ENCODE peak calls at places on chromosomes 3 and 15, in four cellular contexts. L, E, Z and U are unnamed samples. For H3K4me1, the result is how much of the 10 kb centered on the place peaks cover.

GRCh38 chr3:156291269-156292123 is 171.1 kb downstream of the KCNAB1 start:
- DNase-seq in Z (no peak), L (peak), E (peak), U (no peak)

GRCh38 chr3:170690133-170690981 is 104.5 kb upstream of the SLC7A14 start:
- DNase-seq in Z (peak), L (peak), E (peak), U (peak)

GRCh38 chr3:73449774-73450173 is 175.0 kb downstream of the PDZRN3 start:
- DNase-seq in E (no peak), L (no peak), Z (no peak), U (no peak)

GRCh38 chr3:32177702-32178198 is 60.7 kb upstream of the CMTM8 start:
- DNase-seq in Z (no peak), E (peak), L (peak), U (peak)

GRCh38 chr3:31695280-31696008 is 162.7 kb downstream of the STT3B start:
- DNase-seq in E (peak), Z (no peak), L (peak), U (peak)

GRCh38 chr3:115401298-115401697 is 222.0 kb upstream of the GAP43 start:
- DNase-seq in E (peak), L (no peak), Z (no peak), U (no peak)

GRCh38 chr3:117510396-117510795 is 800.8 kb downstream of the TUSC7 start:
- DNase-seq in E (peak), L (peak), Z (no peak), U (no peak)

GRCh38 chr3:58260733-58261132 is 23.1 kb downstream of the ABHD6 start:
- DNase-seq in L (no peak), Z (no peak), E (peak), U (no peak)

GRCh38 chr15:52284164-52284563 is 11.4 kb downstream of the MYO5C start:
- DNase-seq in L (no peak), E (peak), Z (no peak), U (no peak)

GRCh38 chr3:149390772-149391212 is 13.3 kb upstream of the TM4SF1 start:
- DNase-seq in L (no peak), E (peak), Z (no peak), U (no peak)

GRCh38 chr3:4741106-4741403 is 238.2 kb upstream of the BHLHE40 start:
- DNase-seq in L (no peak), Z (no peak), E (no peak), U (no peak)

GRCh38 chr3:14139771-14140170 is 14.9 kb downstream of the TMEM43 start:
- DNase-seq in E (peak), L (no peak), Z (no peak), U (no peak)

GRCh38 chr3:177703788-177704187 is 506.5 kb upstream of the TBL1XR1 start:
- DNase-seq in Z (no peak), L (no peak), E (peak), U (no peak)

GRCh38 chr3:130707914-130708601 is 38.6 kb downstream of the PIK3R4 start:
- DNase-seq in L (no peak), Z (no peak), E (no peak), U (no peak)

GRCh38 chr3:188348445-188349244 is 194.7 kb downstream of the LPP start:
- DNase-seq in E (peak), Z (peak), L (peak), U (peak)

GRCh38 chr3:150736316-150736719 is 26.7 kb downstream of the SIAH2 start:
- DNase-seq in E (no peak), L (no peak), Z (no peak), U (no peak)

GRCh38 chr3:115085197-115085865 is 61.8 kb downstream of the ZBTB20 start:
- DNase-seq in L (peak), E (peak), Z (no peak), U (no peak)

GRCh38 chr3:116667324-116667723 is 42.3 kb upstream of the TUSC7 start:
- DNase-seq in L (peak), E (no peak), Z (no peak), U (no peak)

GRCh38 chr3:14640157-14640562 is 11.4 kb upstream of the CCDC174 start:
- DNase-seq in Z (no peak), L (no peak), E (peak), U (no peak)

GRCh38 chr15:63915888-63916731 is 82.4 kb upstream of the HERC1 start:
- DNase-seq in Z (no peak), L (peak), E (peak), U (no peak)

GRCh38 chr15:77013786-77014136 is 18.8 kb downstream of the PSTPIP1 start:
- DNase-seq in L (no peak), Z (no peak), E (no peak), U (peak)

GRCh38 chr3:57109437-57110199 is 49.2 kb downstream of the SPATA12 start:
- DNase-seq in E (no peak), L (no peak), Z (no peak), U (no peak)

GRCh38 chr15:33068531-33068990 is 126.0 kb downstream of the FMN1 start:
- DNase-seq in Z (no peak), L (no peak), E (peak), U (peak)

GRCh38 chr3:171654809-171655208 is 155.5 kb downstream of the PLD1 start:
- DNase-seq in E (peak), L (no peak), Z (peak), U (no peak)

GRCh38 chr15:62719316-62719715 is 323.2 kb upstream of the TPM1 start:
- DNase-seq in Z (no peak), L (no peak), E (peak), U (no peak)

DNA sequence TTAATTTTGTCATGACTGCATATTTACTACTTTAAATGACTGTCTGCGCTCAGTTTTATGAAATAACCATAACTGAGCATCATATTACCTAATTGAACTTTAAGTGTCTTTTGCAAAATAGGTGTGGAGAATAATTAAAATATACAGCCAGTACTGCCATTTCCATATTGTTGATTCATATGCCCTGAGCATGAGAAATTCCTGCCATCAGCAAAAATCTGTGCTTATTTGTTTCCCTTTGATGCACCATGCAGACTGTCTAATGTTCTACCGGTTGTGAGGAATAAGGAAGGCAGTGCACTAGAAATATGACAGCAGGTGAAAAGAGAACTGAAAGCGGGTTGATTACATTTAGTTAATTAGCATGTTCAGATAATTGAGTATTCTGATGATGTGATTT is 229.3 kb upstream of the AZI2 start:
- DNase-seq in Z (no peak), E (no peak), L (no peak), U (no peak)
- H3K27ac ChIP-seq in Z (no peak), E (no peak), L (no peak), U (no peak)

DNA sequence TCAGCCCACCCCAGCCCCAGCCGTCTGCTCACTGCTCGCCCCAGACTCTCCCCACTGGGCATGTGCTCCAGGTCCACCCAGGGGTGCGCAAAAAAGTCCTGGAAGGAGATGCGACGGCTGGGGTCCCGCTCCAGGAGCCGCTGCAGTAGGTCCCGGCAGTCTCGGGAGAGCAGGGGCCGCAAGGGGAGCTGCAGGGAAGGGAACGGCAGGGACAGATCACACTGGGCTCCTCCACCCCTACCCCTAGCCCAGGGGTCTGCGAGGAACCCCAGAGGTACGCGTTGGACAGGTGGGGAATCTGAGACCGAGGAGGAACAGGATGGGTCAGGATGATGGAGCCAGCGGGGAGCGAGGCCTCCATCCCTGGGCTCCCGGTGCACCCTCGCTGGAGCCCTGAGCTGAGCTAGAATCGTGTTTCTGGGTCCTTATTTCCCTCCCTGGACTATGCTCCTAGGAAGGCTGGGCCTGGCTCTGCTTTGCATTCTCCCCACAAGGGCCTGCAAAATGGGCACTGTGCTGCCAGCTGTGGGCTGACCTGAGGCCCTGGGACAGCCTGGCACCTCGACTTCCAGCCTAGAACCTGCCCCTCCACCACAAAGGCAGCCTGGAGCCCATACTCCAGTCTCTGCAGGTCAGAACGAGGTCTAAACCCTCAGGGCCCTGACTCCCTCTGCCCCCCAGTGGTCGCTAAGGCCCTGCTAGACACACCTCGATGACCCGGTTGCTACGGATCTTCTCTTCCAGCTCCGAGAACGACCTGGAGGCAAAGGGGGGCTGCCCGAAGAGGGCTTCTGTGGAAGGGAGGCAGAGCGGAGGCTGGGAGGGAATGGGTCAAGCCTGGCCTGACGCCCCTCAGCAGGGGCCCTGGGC is 3.2 kb downstream of the ULK3 start:
- DNase-seq in E (no peak), L (no peak), Z (no peak), U (no peak)
- H3K4me1 ChIP-seq in E (under half), L (under half), Z (under half), U (under half)

DNA sequence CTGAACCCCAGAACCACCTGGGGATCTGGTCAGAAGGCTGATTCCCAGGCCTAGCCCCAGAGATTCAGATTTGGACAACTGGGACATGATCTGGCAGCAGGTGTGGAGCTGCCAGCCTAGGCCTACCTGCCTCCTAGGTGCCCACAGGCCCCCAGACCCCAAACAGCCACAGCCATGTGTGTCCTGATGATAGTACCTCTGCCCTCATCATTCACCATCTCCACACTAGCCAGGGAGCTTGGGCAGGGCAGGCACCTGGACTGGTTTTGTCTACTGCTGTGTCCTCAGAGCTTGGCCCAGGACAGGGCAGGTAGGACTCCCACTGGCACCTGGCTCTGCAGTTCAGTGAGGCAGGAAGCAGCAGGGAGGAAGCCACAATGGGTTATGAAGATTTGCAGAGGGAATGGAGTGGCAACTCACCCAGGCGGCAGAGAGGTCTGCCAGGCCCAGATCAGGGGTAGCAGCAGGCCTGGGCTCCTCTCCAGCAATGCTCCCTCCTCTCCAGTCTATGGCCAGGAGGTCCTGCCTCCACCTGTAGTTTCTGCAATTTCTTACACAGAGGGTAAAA is 34.8 kb downstream of the HMCES start:
- DNase-seq in E (no peak), L (no peak), Z (no peak), U (peak)
- H3K4me3 ChIP-seq in E (no peak), L (no peak), Z (no peak), U (no peak)

DNA sequence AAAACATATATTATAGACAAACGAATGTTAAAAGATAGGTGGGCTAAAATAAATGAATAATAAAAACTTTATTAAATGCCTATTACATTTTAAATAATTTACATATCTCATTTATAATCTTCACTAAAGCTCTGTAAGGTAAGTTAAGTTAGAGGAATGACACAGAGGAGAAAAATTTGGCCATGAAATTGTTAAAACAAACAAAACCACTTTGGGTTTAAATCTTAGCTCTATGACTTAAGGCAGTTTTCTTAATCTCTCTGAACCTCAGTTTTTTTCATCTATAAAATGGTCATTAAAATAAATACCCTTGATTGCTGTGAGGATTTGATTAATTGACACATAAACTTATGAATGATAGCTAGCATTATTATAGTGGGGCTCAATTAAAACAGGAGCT is 404.8 kb upstream of the ATP11B start:
- DNase-seq in E (no peak), L (no peak), Z (no peak), U (no peak)
- H3K27ac ChIP-seq in E (no peak), L (no peak), Z (no peak), U (no peak)

DNA sequence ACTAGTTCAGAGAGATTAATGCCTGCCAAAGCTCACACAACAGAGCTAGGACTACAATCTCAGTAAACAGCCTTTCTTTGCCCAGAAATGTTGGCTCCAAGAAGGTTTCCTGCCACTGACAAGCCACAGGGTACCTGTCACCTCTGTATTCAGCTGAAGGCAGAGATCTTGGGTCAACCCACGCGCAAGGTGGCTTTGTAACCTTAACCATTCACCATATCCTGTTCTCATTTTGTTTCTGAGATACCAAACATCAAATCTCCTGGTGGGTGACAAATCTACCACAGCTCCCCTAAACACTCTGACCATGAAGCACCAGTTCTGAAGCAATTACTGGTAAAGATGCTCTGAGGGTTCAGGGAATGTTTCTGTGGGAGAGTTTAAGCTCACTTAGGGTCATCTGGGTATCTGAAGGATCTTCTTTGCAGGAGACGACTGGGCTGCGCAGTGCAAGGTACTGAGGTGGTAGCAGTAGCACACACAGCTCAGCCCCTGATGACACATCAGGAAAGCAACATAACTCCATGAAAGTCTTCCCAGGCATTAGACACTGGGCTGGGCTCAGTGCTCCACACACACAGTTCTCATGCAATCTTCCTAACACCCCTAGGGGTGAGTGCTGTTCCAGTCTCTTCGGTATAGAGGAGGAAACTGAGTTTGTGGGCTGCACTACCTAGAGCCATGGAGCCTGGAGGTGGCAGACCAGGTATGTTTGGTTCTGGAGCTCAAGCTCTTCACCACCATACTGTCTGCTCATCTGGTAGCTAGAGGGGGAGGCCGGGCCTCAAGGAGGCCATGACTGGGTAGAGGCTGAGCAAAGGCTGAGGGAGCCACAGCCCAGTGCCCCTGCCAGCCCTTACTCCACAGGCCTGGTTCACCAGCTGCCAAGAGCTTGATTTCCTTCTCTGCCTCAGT is 7.7 kb downstream of the CXCR6 start:
- DNase-seq in E (no peak), Z (no peak), L (no peak), U (peak)
- H3K4me1 ChIP-seq in E (under half), Z (under half), L (under half), U (under half)

GRCh38 chr15:80010131-80010673 is 39.2 kb upstream of the BCL2A1 start:
- DNase-seq in L (no peak), E (peak), Z (no peak), U (no peak)

GRCh38 chr15:80015156-80015555 is 44.2 kb upstream of the BCL2A1 start:
- DNase-seq in E (peak), L (no peak), Z (no peak), U (no peak)

GRCh38 chr15:80007532-80007931 is 36.5 kb upstream of the BCL2A1 start:
- DNase-seq in E (no peak), Z (no peak), L (no peak), U (no peak)

GRCh38 chr15:80012060-80012726 is 41.2 kb upstream of the BCL2A1 start:
- DNase-seq in L (no peak), E (no peak), Z (no peak), U (no peak)
- H3K4me3 ChIP-seq in L (no peak), E (no peak), Z (no peak), U (no peak)

DNA sequence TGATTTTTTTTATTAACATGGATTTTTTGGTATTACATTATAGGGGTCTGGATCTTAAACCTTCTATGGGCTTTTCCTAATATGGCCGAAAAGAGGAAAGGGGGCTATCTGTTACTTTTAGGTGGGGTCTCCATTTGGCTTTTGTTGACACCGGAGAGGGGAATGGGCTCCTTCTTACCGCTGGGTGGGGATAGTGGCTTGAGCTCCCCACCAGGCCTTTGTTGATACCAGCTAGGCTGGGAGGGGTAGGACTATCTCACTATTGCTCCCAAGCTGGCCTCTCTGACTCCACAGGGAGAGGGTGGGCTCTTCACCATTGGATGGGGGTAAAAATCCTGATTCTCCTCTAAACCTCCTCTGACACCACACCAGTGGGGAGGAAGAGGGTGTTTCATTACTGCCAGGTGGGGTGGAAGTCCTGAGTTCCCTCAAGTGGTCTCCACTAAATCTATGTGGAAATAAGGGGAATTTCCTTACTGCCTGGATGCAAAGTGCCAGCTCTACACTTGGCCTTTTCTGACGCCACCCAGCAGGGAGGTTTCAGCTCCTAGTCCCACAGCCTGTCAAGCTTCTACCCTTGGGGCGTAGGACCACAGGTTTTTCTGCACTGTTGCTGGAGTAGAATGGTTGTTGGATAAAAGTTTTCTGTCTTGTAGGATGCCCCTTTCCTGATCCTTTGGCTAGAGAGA is 572.3 kb downstream of the MAGI1 start:
- DNase-seq in L (peak), E (no peak), Z (no peak), U (no peak)
- H3K27ac ChIP-seq in L (no peak), E (no peak), Z (no peak), U (no peak)

DNA sequence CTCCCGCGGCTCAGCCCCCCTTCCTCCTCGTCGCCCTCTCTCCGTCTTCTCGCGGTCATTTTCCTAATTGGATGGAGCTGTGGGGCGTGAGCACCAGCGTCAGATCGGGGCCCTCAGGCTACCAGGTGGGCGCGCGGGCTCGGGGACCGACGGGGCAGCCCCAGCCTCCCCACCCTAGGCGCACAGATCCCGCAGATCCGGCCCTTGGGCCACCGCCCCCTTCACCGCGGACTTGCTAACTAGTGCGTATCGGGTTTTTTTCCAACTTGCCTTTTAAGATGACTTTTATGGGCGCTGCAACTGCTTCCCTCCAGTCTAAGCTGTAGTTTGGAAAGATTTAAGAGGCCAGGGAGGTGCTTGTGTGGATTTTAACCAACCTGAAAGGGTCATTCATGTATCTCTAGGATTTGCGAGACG is 1.3 kb downstream of the ZNF710 start:
- DNase-seq in E (peak), L (peak), Z (peak), U (no peak)
- H3K4me1 ChIP-seq in E (under half), L (under half), Z (under half), U (under half)